ENCODE peak calls at places on chromosomes 7 and 10, in eight cellular contexts. S, H, R, O, A, X, D and I are unnamed samples.

GRCh38 chr10:79397051-79397450 is 48.4 kb downstream of the ZCCHC24 start:
- DNase-seq in S (no peak), H (no peak), R (no peak), O (no peak), A (no peak), X (no peak), D (no peak), I (no peak)

GRCh38 chr10:132623996-132624846 is 86.6 kb downstream of the INPP5A start:
- DNase-seq in S (no peak), H (peak), R (peak), O (no peak), A (no peak), X (no peak), D (no peak), I (no peak)

GRCh38 chr7:139557857-139558581 is 34.5 kb downstream of the CLEC2L start:
- DNase-seq in S (no peak), H (no peak), R (no peak), O (no peak), A (no peak), X (no peak), D (no peak), I (no peak)

GRCh38 chr7:93973134-93973533 is 31.0 kb downstream of the BET1 start:
- DNase-seq in S (no peak), H (no peak), R (no peak), O (no peak), A (no peak), X (no peak), D (peak), I (no peak)

GRCh38 chr7:31734456-31734855 is 47.4 kb downstream of the PPP1R17 start:
- DNase-seq in S (no peak), H (no peak), R (no peak), O (no peak), A (no peak), X (no peak), D (peak), I (no peak)

GRCh38 chr7:12929416-12930140 is 242.1 kb downstream of the ARL4A start:
- DNase-seq in S (no peak), H (no peak), R (no peak), O (no peak), A (no peak), X (no peak), D (no peak), I (no peak)

GRCh38 chr10:49679480-49679893 is at the start of gene C10orf53:
- DNase-seq in S (peak), H (no peak), R (no peak), O (no peak), A (no peak), X (peak), D (peak), I (no peak)

GRCh38 chr10:70132098-70133029 is at the start of gene AIFM2:
- DNase-seq in S (peak), H (peak), R (peak), O (peak), A (peak), X (peak), D (peak), I (peak)

GRCh38 chr10:76036962-76037361 is 605.5 kb downstream of the LRMDA start:
- DNase-seq in S (no peak), H (no peak), R (no peak), O (no peak), A (no peak), X (no peak), D (no peak), I (peak)

GRCh38 chr7:77360104-77360503 is 56.0 kb downstream of the GSAP start:
- DNase-seq in S (no peak), H (no peak), R (no peak), O (no peak), A (no peak), X (no peak), D (no peak), I (peak)

GRCh38 chr7:15749631-15750030 is 63.1 kb upstream of the MEOX2 start:
- DNase-seq in S (no peak), H (no peak), R (no peak), O (no peak), A (no peak), X (no peak), D (no peak), I (no peak)

GRCh38 chr7:46680147-46680546 is 759.1 kb upstream of the IGFBP3 start:
- DNase-seq in S (no peak), H (no peak), R (no peak), O (no peak), A (no peak), X (no peak), D (peak), I (peak)

GRCh38 chr7:46682841-46683624 is 762.0 kb upstream of the IGFBP3 start:
- DNase-seq in S (no peak), H (no peak), R (no peak), O (no peak), A (no peak), X (no peak), D (peak), I (no peak)

GRCh38 chr7:46687203-46687602 is 766.1 kb upstream of the IGFBP3 start:
- DNase-seq in S (no peak), H (no peak), R (no peak), O (no peak), A (no peak), X (no peak), D (no peak), I (no peak)

GRCh38 chr7:46681865-46682503 is 760.9 kb upstream of the IGFBP3 start:
- DNase-seq in S (no peak), H (peak), R (no peak), O (no peak), A (no peak), X (no peak), D (no peak), I (peak)

GRCh38 chr7:46685051-46685450 is 764.0 kb upstream of the IGFBP3 start:
- DNase-seq in S (no peak), H (no peak), R (no peak), O (no peak), A (no peak), X (no peak), D (no peak), I (peak)
- TF ChIP-seq CTCF in S (no peak), H (no peak), R (no peak), O (no peak), A (peak), X (no peak), D (no peak), I (peak)

GRCh38 chr7:33887576-33887975 is 17.8 kb upstream of the BMPER start:
- DNase-seq in S (no peak), H (no peak), R (no peak), O (no peak), A (no peak), X (no peak), D (no peak), I (no peak)

GRCh38 chr7:33885290-33886005 is 19.9 kb upstream of the BMPER start:
- DNase-seq in S (no peak), H (no peak), R (no peak), O (no peak), A (no peak), X (no peak), D (peak), I (no peak)

GRCh38 chr7:33888206-33888605 is 17.1 kb upstream of the BMPER start:
- DNase-seq in S (no peak), H (no peak), R (no peak), O (no peak), A (no peak), X (no peak), D (no peak), I (no peak)

GRCh38 chr7:33883566-33883965 is 21.8 kb upstream of the BMPER start:
- DNase-seq in S (no peak), H (no peak), R (no peak), O (no peak), A (no peak), X (no peak), D (no peak), I (no peak)

GRCh38 chr7:33886100-33886623 is 19.2 kb upstream of the BMPER start:
- DNase-seq in S (peak), H (no peak), R (no peak), O (no peak), A (no peak), X (peak), D (peak), I (peak)
- TF ChIP-seq CTCF in S (peak), H (no peak), R (peak), O (no peak), A (peak), X (peak), D (peak), I (no peak)

GRCh38 chr10:56116684-56117083 is 244.4 kb downstream of the ZWINT start:
- DNase-seq in S (no peak), H (no peak), R (no peak), O (no peak), A (no peak), X (no peak), D (no peak), I (no peak)
- TF ChIP-seq CTCF in S (peak), H (no peak), R (no peak), O (no peak), A (no peak), X (peak), D (no peak), I (no peak)

GRCh38 chr7:101031082-101031481 is 11.2 kb downstream of the MUC17 start:
- DNase-seq in S (no peak), H (no peak), R (no peak), O (no peak), A (no peak), X (no peak), D (no peak), I (no peak)
- TF ChIP-seq CTCF in S (no peak), H (no peak), R (no peak), O (no peak), A (no peak), X (no peak), D (no peak), I (no peak)

GRCh38 chr10:52780391-52781155 is 8.0 kb upstream of the MBL2 start:
- DNase-seq in S (no peak), H (no peak), R (no peak), O (no peak), A (no peak), X (no peak), D (no peak), I (no peak)

GRCh38 chr10:52776471-52776903 is 3.9 kb upstream of the MBL2 start:
- DNase-seq in S (no peak), H (no peak), R (no peak), O (no peak), A (no peak), X (no peak), D (no peak), I (no peak)

GRCh38 chr10:52777414-52777813 is 4.8 kb upstream of the MBL2 start:
- DNase-seq in S (no peak), H (no peak), R (no peak), O (no peak), A (no peak), X (no peak), D (no peak), I (no peak)

GRCh38 chr10:52779541-52780390 is 7.2 kb upstream of the MBL2 start:
- DNase-seq in S (peak), H (peak), R (peak), O (peak), A (peak), X (peak), D (peak), I (peak)

GRCh38 chr10:52778511-52779392 is 6.2 kb upstream of the MBL2 start:
- DNase-seq in S (no peak), H (no peak), R (no peak), O (no peak), A (peak), X (no peak), D (peak), I (no peak)
- TF ChIP-seq CTCF in S (peak), H (no peak), R (peak), O (no peak), A (peak), X (peak), D (peak), I (peak)

GRCh38 chr7:73699370-73700069 is 16.1 kb downstream of the BUD23 start:
- DNase-seq in S (no peak), H (no peak), R (no peak), O (no peak), A (no peak), X (no peak), D (no peak), I (no peak)
- TF ChIP-seq CTCF in S (no peak), H (no peak), R (no peak), O (no peak), A (peak), X (peak), D (no peak), I (no peak)